ENCODE peak calls at places on chromosomes 2 and 18, in four cellular contexts. W is astrocyte of the spinal cord, V is left ventricle myocardium inferior, N is fibroblast of mammary gland. L is an unnamed sample.

GRCh38 chr2:96815326-96816126 is 542 bp upstream of the CNNM3 start:
- DNase-seq in W (peak), V (no peak), N (peak), L (no peak)

GRCh38 chr2:58089081-58089480 is 42.5 kb downstream of the VRK2 start:
- DNase-seq in W (no peak), V (no peak), N (no peak), L (no peak)

GRCh38 chr2:39870871-39871270 is 91.8 kb upstream of the THUMPD2 start:
- DNase-seq in W (no peak), V (no peak), N (no peak), L (no peak)

GRCh38 chr2:95348609-95349567 is 51.7 kb downstream of the KCNIP3 start:
- DNase-seq in W (no peak), V (peak), N (peak), L (no peak)

GRCh38 chr2:176171331-176172006 is 14.4 kb downstream of the HOXD3 start:
- DNase-seq in W (no peak), V (no peak), N (no peak), L (no peak)

GRCh38 chr2:3302751-3303582 is 74.7 kb downstream of the EIPR1 start:
- DNase-seq in W (no peak), V (no peak), N (no peak), L (no peak)

GRCh38 chr2:48902521-48902920 is 147.0 kb upstream of the LHCGR start:
- DNase-seq in W (no peak), V (no peak), N (no peak), L (no peak)

GRCh38 chr2:118847447-118848172 is at the start of gene EN1:
- DNase-seq in W (peak), V (no peak), N (peak), L (peak)

GRCh38 chr18:50454379-50455005 is 79.6 kb downstream of the SKA1 start:
- DNase-seq in W (no peak), V (no peak), N (no peak), L (no peak)

GRCh38 chr2:171141320-171141719 is 19.4 kb downstream of the TLK1 start:
- DNase-seq in W (no peak), V (no peak), N (peak), L (no peak)

GRCh38 chr18:59385191-59385590 is 26.1 kb upstream of the LMAN1 start:
- DNase-seq in W (no peak), V (no peak), N (no peak), L (no peak)

GRCh38 chr2:17768894-17769293 is 15.0 kb downstream of the GEN1 start:
- DNase-seq in W (no peak), V (no peak), N (no peak), L (no peak)

GRCh38 chr2:240419321-240419720 is 16.1 kb upstream of the GPC1 start:
- DNase-seq in W (no peak), V (no peak), N (no peak), L (no peak)

GRCh38 chr2:71538241-71538640 is 84.9 kb downstream of the DYSF start:
- DNase-seq in W (no peak), V (no peak), N (no peak), L (no peak)

DNA sequence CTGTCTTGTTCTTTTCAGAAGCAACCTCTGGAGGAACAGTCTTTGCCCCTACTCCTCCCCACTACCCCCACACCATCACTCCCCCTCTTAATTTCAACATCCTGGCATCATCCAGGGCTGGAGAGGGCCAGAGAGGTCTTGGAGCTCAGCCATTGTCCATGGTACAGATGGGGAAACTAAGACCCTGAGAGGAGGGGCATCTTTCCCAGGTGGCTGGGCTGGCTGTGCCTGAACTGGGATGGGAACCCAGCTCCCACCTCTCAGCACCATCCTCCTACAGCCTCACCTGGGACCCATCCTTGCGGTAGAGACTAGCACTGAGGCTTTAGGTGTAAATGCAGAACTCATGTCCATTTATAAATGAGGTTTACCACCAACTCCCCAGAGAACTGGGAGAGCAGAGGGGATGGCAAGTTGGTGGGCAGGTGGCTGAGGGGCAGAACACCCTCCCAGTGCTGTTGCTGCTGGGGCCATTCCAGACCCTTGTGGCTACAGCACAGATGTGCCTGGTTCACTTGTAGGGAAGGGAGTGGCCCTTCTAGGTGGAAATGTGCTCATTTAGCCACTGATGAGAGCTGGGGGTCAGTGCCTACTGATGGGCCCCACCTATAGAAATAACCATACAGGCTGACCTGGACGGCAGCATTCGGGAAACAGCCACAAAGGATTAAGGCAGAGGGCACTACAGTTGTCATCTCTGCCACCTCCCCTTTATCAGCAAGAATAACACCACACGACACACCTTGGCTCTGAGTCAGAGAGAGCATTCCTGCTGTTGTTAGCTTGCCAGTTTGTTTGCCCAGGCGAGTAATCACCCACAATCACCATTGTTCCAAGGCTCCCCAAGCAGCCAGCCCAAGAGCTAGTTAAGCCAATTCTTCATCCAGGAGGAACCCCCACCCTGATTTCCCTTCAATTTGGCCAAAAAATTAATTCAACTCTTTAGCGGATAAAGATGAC is 2.1 kb downstream of the MLPH start:
- DNase-seq in W (peak), V (no peak), N (peak), L (peak)
- H3K4me3 ChIP-seq in W (peak), V (peak), N (no peak), L (no peak)

GRCh38 chr2:186484062-186484735 is 1.9 kb upstream of the ZC3H15 start:
- DNase-seq in W (no peak), V (no peak), N (no peak), L (no peak)
- H3K4me3 ChIP-seq in W (no peak), V (no peak), N (no peak), L (no peak)

DNA sequence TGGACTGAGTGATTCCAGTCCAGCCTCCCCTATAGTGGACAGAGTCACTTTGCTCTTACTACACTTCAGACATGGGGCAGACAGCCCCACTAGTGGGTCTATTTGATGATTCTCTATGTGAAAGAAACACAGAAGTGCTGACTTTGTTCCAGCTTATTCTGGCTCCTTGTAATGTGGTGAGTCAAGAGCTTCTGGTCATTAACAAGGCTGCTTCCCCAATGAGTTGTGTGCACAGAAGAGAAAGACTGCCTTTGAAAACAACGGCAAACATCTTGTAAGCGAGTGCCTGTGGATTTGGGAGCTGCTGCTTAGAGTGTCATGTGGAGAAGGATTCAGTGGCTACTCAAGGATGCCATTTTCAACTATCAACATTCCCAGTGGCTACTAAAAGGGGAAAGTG is 39.2 kb downstream of the RMC1 start:
- DNase-seq in W (peak), V (no peak), N (no peak), L (no peak)
- H3K4me3 ChIP-seq in W (no peak), V (no peak), N (no peak), L (no peak)

DNA sequence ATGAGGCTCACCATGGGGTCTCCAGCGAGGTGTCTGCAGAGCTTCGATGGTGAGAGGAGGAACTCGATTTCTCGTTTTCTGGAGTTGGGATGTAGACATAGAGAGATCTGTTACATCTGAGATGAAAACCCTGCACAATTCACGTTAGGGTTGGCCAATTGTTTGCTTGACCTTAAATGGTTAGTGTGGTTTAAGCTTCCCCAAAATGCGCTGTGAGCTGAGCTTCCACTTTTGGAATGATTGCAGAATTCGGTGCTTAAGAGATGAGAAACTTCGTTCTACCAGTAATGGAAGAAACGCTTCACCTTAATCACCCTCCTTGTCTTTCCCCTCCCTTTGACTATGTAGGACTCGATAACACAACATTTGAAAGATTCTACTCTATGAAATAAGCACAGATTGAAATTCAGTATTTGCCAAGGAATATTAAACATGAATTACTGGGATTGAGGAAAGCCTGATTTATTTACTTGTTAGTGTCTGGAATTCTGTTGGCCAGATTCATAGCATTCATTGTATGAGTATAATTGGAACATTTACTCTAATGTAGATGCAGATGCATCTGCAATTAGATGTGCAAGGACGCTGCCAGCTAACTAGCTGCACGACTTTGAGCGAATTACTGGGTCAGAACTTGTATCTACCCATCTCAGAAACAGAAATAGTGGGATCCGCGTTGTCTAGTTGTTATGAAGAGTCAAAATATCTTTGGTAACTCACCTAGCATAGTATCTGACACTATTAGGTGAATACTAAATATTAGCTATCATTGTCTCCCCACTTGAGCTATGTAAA is 1.6 kb upstream of the KLF7 start:
- DNase-seq in W (peak), V (no peak), N (peak), L (no peak)
- H3K4me3 ChIP-seq in W (peak), V (peak), N (peak), L (peak)

DNA sequence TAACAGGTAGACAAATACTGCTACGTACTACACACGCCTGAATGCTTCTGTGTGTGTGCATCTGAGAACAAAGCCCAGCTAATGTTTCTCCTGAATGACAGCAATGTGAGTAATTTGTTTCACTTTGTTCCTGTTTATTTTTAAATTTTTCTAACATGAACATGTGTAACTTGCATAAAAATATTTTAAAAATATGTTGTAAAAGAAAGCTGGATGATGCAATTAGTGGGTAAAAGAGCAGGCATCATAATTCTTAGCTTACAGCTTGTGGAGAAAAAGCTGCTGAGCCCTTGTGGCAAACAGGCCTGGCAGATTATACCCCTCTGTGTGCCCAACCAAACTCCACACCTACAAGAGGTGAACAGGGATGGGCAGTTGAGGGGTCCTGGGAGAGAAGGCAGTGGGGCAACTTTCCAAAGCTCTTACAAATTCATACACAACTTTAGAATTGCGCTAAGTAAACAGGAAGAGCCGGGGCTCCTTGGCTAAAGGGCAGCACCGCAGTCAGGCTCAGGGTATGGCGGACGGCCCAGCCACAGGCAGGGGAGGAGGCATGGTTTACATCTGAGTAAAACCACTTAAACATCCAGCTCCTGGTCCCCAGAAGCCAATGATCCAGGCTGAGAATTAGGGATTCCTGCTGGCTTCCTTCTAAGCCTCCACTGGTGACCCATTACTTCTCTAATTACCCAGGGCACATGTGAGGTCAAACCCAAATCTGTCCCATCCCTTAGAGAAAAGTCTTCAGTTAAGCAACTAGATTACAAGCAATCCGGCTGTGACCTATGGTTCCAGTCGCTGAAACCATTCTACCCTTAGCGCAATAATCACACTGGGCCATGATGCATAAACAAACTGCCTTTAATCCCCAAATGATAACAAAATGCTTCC is 14.0 kb downstream of the PXDN start:
- DNase-seq in W (peak), V (peak), N (peak), L (peak)
- H3K4me3 ChIP-seq in W (no peak), V (peak), N (no peak), L (peak)

DNA sequence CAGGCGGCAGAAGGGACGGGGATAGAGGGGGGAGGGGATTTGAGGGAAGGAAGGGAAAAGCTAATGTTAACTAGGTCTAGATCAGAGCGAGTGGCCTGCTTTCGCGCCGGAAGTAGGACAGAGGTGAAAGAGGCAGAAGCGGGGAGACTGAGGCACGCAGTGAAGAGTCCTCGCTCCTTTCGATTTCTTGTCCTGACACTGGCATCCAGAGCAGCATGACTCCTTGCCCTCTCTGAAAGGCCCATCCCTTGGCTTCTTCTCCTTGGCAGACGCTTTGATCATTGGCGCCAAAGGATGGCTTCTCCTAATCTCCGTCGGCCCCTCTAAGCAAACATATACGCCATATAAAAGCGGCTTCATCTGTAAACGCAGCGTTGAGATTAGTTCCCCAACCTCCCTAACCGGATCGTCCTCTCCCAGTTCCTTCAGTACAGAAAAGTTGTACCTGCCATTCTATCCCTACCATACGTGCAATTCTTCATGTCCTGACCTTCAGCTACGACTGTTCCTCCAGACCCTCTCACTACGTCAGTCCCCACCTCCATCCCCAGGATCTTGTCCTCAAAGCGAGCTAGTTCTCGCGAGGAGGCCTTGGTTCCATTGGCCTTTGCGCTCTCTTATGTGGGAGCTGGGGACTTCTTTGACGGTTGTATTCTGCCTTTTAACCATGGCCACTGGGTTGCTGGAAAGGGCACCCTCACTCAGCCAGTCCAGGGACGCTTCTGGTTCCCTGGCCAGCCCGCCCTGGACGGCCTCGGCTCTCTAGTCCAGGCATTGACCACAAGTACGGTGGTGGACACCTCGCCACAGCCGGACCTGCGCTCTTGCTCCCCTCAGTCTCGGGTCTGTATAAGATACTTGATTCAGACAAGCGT is 857 bp upstream of the NEUROD1 start:
- DNase-seq in W (no peak), V (no peak), N (no peak), L (no peak)
- H3K4me3 ChIP-seq in W (no peak), V (peak), N (no peak), L (peak)

DNA sequence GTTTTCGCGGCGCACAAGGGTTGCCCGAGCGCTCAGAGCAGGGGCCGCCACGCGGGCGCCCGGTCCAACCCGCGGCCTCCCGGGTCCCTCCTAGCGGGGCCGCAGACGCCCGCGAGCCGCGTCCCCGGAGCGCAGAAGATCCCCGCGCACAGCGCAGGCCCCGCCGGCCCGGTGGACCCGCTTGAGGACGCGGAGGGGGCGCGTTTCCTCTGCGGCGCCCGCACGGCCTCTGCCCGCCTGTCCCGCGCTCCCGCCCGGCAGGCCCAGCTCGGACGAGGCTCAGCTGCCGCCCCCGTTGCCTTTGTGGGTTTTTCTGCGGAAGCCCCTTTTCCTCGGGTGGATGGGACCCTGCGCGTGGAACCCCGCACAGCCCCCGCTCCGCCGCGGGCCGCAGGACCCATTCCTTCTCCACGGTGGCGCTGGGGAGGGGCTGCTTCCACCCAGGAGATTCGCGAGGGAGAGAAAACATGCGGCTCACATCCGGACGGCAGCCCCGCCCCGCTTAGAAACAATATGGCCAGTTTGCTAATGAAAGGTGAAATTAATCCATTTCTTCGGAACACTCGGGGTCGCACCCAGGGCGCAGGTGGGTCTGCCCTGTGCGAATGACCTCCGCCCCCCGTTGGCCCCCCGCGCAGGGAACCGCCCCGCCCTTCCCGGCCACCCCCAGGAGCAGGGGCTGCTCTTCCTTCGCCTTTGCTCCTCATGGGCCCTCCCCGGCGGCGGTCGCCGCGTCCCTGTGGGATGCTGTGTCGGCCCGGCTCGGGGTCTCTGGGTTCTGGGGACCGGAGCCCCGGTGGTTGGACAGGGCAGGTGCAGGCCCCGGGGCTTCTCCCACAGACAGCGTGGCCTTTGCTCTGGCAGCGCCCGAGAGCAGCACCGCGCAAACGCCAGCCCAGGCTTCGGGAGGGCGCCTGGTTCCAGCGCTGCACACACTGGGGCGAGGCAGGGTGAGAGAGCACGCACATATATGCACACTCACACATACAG is 9.3 kb upstream of the KCNG2 start:
- DNase-seq in W (no peak), V (no peak), N (no peak), L (no peak)
- H3K4me3 ChIP-seq in W (no peak), V (peak), N (no peak), L (no peak)

GRCh38 chr2:66581461-66582363 is 146.8 kb downstream of the MEIS1 start:
- DNase-seq in W (no peak), V (no peak), N (no peak), L (peak)

GRCh38 chr2:66580343-66580954 is 145.5 kb downstream of the MEIS1 start:
- DNase-seq in W (no peak), V (no peak), N (no peak), L (no peak)

GRCh38 chr2:66582975-66583842 is 148.3 kb downstream of the MEIS1 start:
- DNase-seq in W (no peak), V (no peak), N (no peak), L (no peak)

GRCh38 chr2:66584011-66584410 is 149.1 kb downstream of the MEIS1 start:
- DNase-seq in W (no peak), V (no peak), N (no peak), L (no peak)

GRCh38 chr2:66582364-66582974 is 147.5 kb downstream of the MEIS1 start:
- DNase-seq in W (no peak), V (no peak), N (no peak), L (no peak)
- H3K4me3 ChIP-seq in W (peak), V (no peak), N (peak), L (no peak)